ENCODE peak calls at places on chromosomes 1 and 21, in six cellular contexts. U is A549, K is uterus, V is prostate gland, Q is adrenal gland, G is esophagus muscularis mucosa. L is an unnamed sample.

GRCh38 chr1:43367026-43367903 is 546 bp downstream of the ELOVL1 start:
- DNase-seq in U (no peak), K (peak), V (peak), Q (peak), G (no peak), L (peak)

GRCh38 chr21:39645331-39645730 is 32.6 kb downstream of the B3GALT5 start:
- DNase-seq in U (no peak), K (no peak), V (no peak), Q (no peak), G (peak), L (no peak)

GRCh38 chr21:39400173-39400572 is 45.4 kb downstream of the LCA5L start:
- DNase-seq in U (no peak), K (no peak), V (no peak), Q (no peak), G (no peak), L (no peak)

GRCh38 chr1:145782166-145783099 is 41.5 kb downstream of the RNF115 start:
- DNase-seq in U (peak), K (no peak), V (no peak), Q (no peak), G (no peak), L (peak)

GRCh38 chr1:223843934-223844333 is 1.8 kb downstream of the TP53BP2 start:
- DNase-seq in U (no peak), K (no peak), V (no peak), Q (no peak), G (no peak), L (no peak)

GRCh38 chr1:1169429-1170214 is 4.1 kb upstream of the TTLL10 start:
- DNase-seq in U (no peak), K (no peak), V (no peak), Q (peak), G (no peak), L (no peak)

GRCh38 chr1:23525558-23526174 is 5.4 kb downstream of the E2F2 start:
- DNase-seq in U (no peak), K (no peak), V (no peak), Q (no peak), G (no peak), L (no peak)

GRCh38 chr1:230120949-230121381 is 53.9 kb downstream of the GALNT2 start:
- DNase-seq in U (peak), K (no peak), V (no peak), Q (no peak), G (no peak), L (no peak)

GRCh38 chr1:87329051-87329755 is 523 bp downstream of the LMO4 start:
- DNase-seq in U (no peak), K (peak), V (peak), Q (peak), G (peak), L (peak)

GRCh38 chr1:221101792-221102191 is 222.5 kb downstream of the HLX start:
- DNase-seq in U (no peak), K (no peak), V (no peak), Q (no peak), G (no peak), L (no peak)

GRCh38 chr1:218499021-218499691 is 154.0 kb downstream of the TGFB2 start:
- DNase-seq in U (peak), K (no peak), V (no peak), Q (no peak), G (no peak), L (no peak)

GRCh38 chr1:40438391-40439015 is 11.8 kb upstream of the ZFP69B start:
- DNase-seq in U (peak), K (no peak), V (no peak), Q (no peak), G (no peak), L (peak)

GRCh38 chr1:210758761-210759160 is 375.2 kb downstream of the KCNH1 start:
- DNase-seq in U (no peak), K (no peak), V (no peak), Q (no peak), G (no peak), L (no peak)

GRCh38 chr1:36609241-36610027 is 126.7 kb upstream of the CSF3R start:
- DNase-seq in U (peak), K (no peak), V (no peak), Q (peak), G (no peak), L (peak)

GRCh38 chr21:23887709-23888303 is 1719.5 kb downstream of the MRPL39 start:
- DNase-seq in U (no peak), K (no peak), V (no peak), Q (no peak), G (no peak), L (no peak)

GRCh38 chr1:202952818-202953217 is 5.3 kb downstream of the ADIPOR1 start:
- DNase-seq in U (no peak), K (no peak), V (no peak), Q (peak), G (no peak), L (peak)

GRCh38 chr21:30582850-30583249 is 7.3 kb downstream of the KRTAP22-2 start:
- DNase-seq in U (no peak), K (no peak), V (no peak), Q (no peak), G (no peak), L (no peak)

GRCh38 chr1:69710484-69710883 is 142.8 kb downstream of the LRRC7 start:
- DNase-seq in U (no peak), K (no peak), V (no peak), Q (no peak), G (no peak), L (no peak)

GRCh38 chr1:239719642-239720258 is 333.4 kb downstream of the CHRM3 start:
- DNase-seq in U (no peak), K (no peak), V (no peak), Q (no peak), G (no peak), L (no peak)

GRCh38 chr1:73593379-73593778 is 604.6 kb downstream of the LRRIQ3 start:
- DNase-seq in U (peak), K (no peak), V (peak), Q (peak), G (no peak), L (peak)

GRCh38 chr21:46018615-46019014 is 37.0 kb downstream of the COL6A1 start:
- DNase-seq in U (no peak), K (no peak), V (no peak), Q (no peak), G (no peak), L (no peak)

GRCh38 chr1:153541641-153542569 is 1.2 kb upstream of the S100A5 start:
- DNase-seq in U (no peak), K (no peak), V (no peak), Q (no peak), G (no peak), L (no peak)

GRCh38 chr1:85386068-85386722 is 78.8 kb downstream of the DDAH1 start:
- DNase-seq in U (no peak), K (no peak), V (no peak), Q (no peak), G (no peak), L (no peak)

GRCh38 chr1:3981746-3982505 is 81.9 kb upstream of the C1orf174 start:
- DNase-seq in U (no peak), K (no peak), V (no peak), Q (no peak), G (no peak), L (no peak)

GRCh38 chr1:231390071-231390470 is 32.0 kb downstream of the EGLN1 start:
- DNase-seq in U (no peak), K (no peak), V (no peak), Q (no peak), G (no peak), L (no peak)

GRCh38 chr1:9150582-9151290 is 21.8 kb upstream of the GPR157 start:
- DNase-seq in U (no peak), K (peak), V (no peak), Q (no peak), G (no peak), L (no peak)

GRCh38 chr21:25179116-25179515 is 428.2 kb downstream of the MRPL39 start:
- DNase-seq in U (no peak), K (no peak), V (no peak), Q (no peak), G (no peak), L (no peak)

GRCh38 chr1:20184481-20184900 is 1.4 kb upstream of the UBXN10 start:
- DNase-seq in U (peak), K (no peak), V (no peak), Q (no peak), G (no peak), L (no peak)

GRCh38 chr1:212608956-212609700 is 567 bp downstream of the ATF3 start:
- DNase-seq in U (no peak), K (peak), V (peak), Q (peak), G (no peak), L (peak)

GRCh38 chr1:148263128-148263905 is 111.2 kb upstream of the NBPF11 start:
- DNase-seq in U (peak), K (peak), V (peak), Q (peak), G (peak), L (peak)

GRCh38 chr1:204523605-204524215 is 7.5 kb downstream of the MDM4 start:
- DNase-seq in U (peak), K (no peak), V (no peak), Q (no peak), G (no peak), L (no peak)

GRCh38 chr1:42240964-42241755 is 76.6 kb upstream of the GUCA2A start:
- DNase-seq in U (no peak), K (no peak), V (no peak), Q (no peak), G (no peak), L (no peak)

GRCh38 chr1:206004269-206004800 is 1.1 kb upstream of the RAB7B start:
- DNase-seq in U (no peak), K (no peak), V (no peak), Q (no peak), G (no peak), L (no peak)

GRCh38 chr1:167428418-167428817 is 89.9 kb downstream of the CD247 start:
- DNase-seq in U (no peak), K (no peak), V (no peak), Q (no peak), G (no peak), L (no peak)

GRCh38 chr1:30872948-30873263 is 35.7 kb downstream of the SDC3 start:
- DNase-seq in U (no peak), K (no peak), V (no peak), Q (no peak), G (no peak), L (no peak)

GRCh38 chr1:162347281-162347680 is 29.4 kb downstream of the SPATA46 start:
- DNase-seq in U (no peak), K (no peak), V (no peak), Q (no peak), G (no peak), L (no peak)

GRCh38 chr1:81458186-81458585 is 342.5 kb upstream of the ADGRL2 start:
- DNase-seq in U (no peak), K (no peak), V (no peak), Q (no peak), G (no peak), L (no peak)

GRCh38 chr1:226738421-226738994 is 574 bp downstream of the ITPKB start:
- DNase-seq in U (peak), K (peak), V (no peak), Q (peak), G (no peak), L (peak)

GRCh38 chr1:151984313-151984956 is 9.2 kb downstream of the S100A10 start:
- DNase-seq in U (no peak), K (no peak), V (no peak), Q (no peak), G (no peak), L (no peak)

DNA sequence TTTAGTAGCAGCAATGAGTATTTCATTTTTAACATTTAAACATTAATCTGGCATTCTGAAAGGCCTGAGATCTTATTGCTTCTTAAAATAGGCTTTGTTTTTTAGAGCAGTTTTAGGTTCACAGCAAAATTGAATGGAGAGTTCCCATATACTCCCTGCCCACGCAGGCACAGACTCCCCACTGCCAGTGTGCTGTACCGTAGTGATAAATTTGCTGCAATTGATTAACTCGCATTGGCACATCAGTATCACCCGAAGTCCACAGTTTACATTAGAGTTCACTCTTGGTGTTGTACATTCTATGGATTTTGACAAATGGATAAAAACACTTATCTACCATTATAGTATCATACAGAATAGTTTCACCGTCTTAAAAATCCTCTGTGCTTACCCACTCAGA is 71.8 kb upstream of the ERRFI1 start:
- DNase-seq in U (no peak), K (no peak), V (no peak), Q (no peak), G (no peak), L (no peak)
- TF ChIP-seq POLR2A in U (no peak), K (no peak), V (no peak), Q (no peak), G (no peak), L (no peak)

DNA sequence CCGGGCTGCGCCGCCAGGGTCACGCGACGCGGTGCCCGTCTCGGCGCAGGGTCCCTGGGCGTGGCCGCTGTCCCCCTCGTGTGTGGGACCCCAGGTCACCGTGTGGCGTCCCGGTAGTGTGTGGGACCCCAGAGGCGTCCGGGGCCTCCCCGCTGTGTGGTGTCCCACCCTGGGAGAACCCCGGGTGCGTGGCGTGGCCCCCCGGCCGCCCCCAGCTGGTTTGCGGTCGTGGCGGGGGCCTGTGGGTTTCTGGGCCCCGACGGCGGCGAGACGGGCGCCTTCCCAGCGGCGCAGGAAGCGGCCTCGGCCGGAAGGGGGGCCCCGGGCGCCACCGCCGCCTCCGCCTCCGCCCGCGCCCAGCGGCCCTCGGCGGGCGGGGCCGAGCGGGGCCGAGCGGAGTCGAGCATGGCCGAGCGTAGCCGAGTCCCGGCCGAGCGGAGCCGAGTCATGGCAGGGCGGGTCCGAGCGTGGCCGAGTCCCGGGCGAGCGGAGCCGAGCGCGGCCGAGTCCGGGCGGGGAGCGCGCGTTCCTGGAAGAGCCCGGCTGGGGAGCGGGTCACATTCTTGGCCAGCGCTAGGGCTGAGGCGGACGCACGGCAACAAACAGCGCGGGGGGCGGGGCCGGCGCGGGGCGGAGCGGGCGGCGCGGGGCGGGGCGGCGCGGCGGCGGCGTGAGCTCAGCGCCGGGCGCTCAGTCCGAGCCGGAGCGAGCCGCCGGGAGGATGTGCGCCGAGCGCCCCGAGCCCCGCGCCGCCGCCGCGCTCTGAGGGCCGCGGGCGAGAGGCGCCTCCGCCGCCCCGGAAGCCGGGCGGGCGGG is 570 bp upstream of the SKI start:
- DNase-seq in U (peak), K (peak), V (peak), Q (peak), G (peak), L (peak)
- TF ChIP-seq POLR2A in U (peak), K (peak), V (peak), Q (peak), G (peak), L (peak)

GRCh38 chr1:180155202-180155682 is 573 bp downstream of the QSOX1 start:
- DNase-seq in U (no peak), K (no peak), V (no peak), Q (peak), G (no peak), L (no peak)

GRCh38 chr1:180152588-180152987 is 2.1 kb upstream of the QSOX1 start:
- DNase-seq in U (no peak), K (no peak), V (no peak), Q (no peak), G (no peak), L (no peak)

GRCh38 chr1:180153032-180153431 is 1.6 kb upstream of the QSOX1 start:
- DNase-seq in U (no peak), K (no peak), V (no peak), Q (no peak), G (no peak), L (no peak)

GRCh38 chr1:180154325-180155201 is at the start of gene QSOX1:
- DNase-seq in U (peak), K (peak), V (peak), Q (peak), G (peak), L (peak)

DNA sequence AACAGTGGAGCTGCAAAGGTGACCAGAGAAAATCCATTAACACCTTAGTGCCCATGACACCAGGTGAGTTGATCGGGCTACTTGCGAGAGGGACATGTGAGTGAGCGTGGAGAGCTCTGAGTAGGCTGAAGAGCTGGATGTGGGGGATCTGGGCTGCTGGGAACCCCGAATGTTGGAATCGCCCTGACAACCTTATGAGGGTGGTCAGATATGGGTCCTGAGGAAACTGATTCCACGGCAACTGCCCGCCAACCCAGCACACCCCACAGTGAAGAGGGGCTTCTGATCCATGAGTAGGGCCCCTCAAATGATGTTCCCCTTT is 705 bp upstream of the QSOX1 start:
- DNase-seq in U (no peak), K (no peak), V (no peak), Q (no peak), G (no peak), L (no peak)
- TF ChIP-seq POLR2A in U (no peak), K (no peak), V (no peak), Q (no peak), G (no peak), L (no peak)

DNA sequence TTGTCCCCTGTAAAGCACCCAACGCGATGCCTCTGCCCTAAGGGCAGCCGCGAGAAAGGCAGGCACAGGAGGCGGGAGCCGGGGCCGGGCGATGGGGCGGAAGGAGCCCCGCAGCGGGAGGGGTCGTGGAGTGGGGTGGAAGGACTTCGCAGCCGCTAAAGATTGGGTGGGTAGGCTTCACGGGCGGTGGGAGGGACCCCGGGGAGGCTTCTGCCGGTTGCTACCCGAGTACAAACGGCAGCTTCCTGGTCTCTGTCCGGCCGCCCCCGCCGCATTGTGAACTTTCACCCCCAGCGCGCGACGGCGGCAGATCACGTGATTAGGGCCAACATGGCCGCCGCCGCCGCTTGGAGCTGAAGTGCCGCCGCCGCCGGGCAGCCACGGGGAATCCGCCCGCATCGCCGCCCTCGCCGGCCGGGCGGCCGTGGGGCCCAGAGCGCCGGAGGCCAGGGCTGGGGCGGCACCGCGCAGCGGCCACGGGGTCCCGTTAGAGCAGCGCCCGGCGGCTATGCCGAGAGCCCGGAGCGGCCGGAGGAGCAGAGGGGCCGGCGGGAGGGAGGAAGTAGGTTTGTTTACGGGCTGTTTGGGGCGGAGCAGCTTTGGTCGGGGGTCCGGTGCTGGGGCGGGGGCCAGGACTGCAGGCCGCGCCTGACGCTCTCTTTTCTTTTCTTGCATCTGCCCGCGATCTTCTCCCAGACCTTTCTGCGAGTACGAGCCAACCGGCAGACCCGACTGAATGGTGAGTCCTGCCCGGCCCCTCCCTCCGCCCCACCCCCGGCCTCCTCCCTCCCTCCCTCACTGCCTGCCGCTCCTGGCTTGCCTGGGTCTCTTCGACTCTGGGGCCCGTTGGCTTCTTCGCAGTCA is 42.4 kb downstream of the TMEM53 start:
- DNase-seq in U (peak), K (peak), V (peak), Q (peak), G (peak), L (peak)
- TF ChIP-seq POLR2A in U (peak), K (peak), V (peak), Q (peak), G (peak), L (peak)

L was measured in H54.